ENCODE peak calls at places on chromosomes 3 and 15, in ten cellular contexts. J, E, G, C, P, R, B, D, Q and K are unnamed samples.
A peak's percentile ranks its signal among the peaks of the same experiment; 100 is the strongest.

GRCh38 chr3:123011484-123011883 is 16.1 kb downstream of the SEMA5B start:
- DNase-seq in J (no peak), E (no peak), G (no peak), C (no peak), P (no peak), R (no peak), B (no peak), D (no peak), Q (no peak), K (no peak)

GRCh38 chr3:197256836-197257444 is 41.5 kb downstream of the DLG1 start:
- DNase-seq in J (peak; percentile 19), E (no peak), G (no peak), C (no peak), P (no peak), R (peak; percentile 67), B (peak; percentile 23), D (peak; percentile 77), Q (peak; percentile 27), K (no peak)

GRCh38 chr3:197002701-197003454 is 26.7 kb downstream of the MELTF start:
- DNase-seq in J (peak; percentile 67), E (peak; percentile 65), G (peak; percentile 87), C (peak; percentile 64), P (peak; percentile 94), R (peak; percentile 90), B (peak; percentile 63), D (peak; percentile 50), Q (peak; percentile 91), K (peak; percentile 87)

GRCh38 chr3:12334786-12335185 is 45.9 kb downstream of the PPARG start:
- DNase-seq in J (no peak), E (no peak), G (no peak), C (no peak), P (no peak), R (no peak), B (no peak), D (no peak), Q (no peak), K (no peak)

GRCh38 chr3:184710870-184711365 is 946 bp downstream of the MAGEF1 start:
- DNase-seq in J (no peak), E (no peak), G (no peak), C (no peak), P (no peak), R (peak; percentile 41), B (no peak), D (peak; percentile 16), Q (peak; percentile 29), K (no peak)

GRCh38 chr3:13559751-13560540 is 11.0 kb downstream of the FBLN2 start:
- DNase-seq in J (no peak), E (no peak), G (no peak), C (no peak), P (no peak), R (no peak), B (no peak), D (no peak), Q (no peak), K (no peak)

GRCh38 chr3:141399979-141400971 is 32.0 kb downstream of the ZBTB38 start:
- DNase-seq in J (no peak), E (no peak), G (no peak), C (no peak), P (no peak), R (no peak), B (no peak), D (peak; percentile 56), Q (no peak), K (no peak)

GRCh38 chr3:5053021-5053831 is 68.9 kb upstream of the ARL8B start:
- DNase-seq in J (no peak), E (no peak), G (no peak), C (no peak), P (peak; percentile 32), R (peak; percentile 77), B (no peak), D (peak; percentile 49), Q (no peak), K (no peak)

GRCh38 chr15:43799209-43799944 is 643 bp downstream of the SERINC4 start:
- DNase-seq in J (no peak), E (no peak), G (peak; percentile 61), C (no peak), P (no peak), R (no peak), B (no peak), D (no peak), Q (no peak), K (no peak)

GRCh38 chr15:77187751-77188464 is 117.0 kb upstream of the TSPAN3 start:
- DNase-seq in J (peak; percentile 69), E (no peak), G (no peak), C (no peak), P (peak; percentile 38), R (no peak), B (no peak), D (peak; percentile 82), Q (no peak), K (no peak)

GRCh38 chr3:27487383-27487782 is 3.2 kb upstream of the SLC4A7 start:
- DNase-seq in J (no peak), E (no peak), G (no peak), C (no peak), P (no peak), R (no peak), B (no peak), D (no peak), Q (no peak), K (no peak)

GRCh38 chr3:146468234-146468931 is 978 bp downstream of the PLSCR2 start:
- DNase-seq in J (no peak), E (no peak), G (no peak), C (no peak), P (no peak), R (peak; percentile 49), B (no peak), D (peak; percentile 78), Q (peak; percentile 29), K (no peak)

GRCh38 chr15:33699691-33700447 is 268.4 kb upstream of the CHRM5 start:
- DNase-seq in J (no peak), E (no peak), G (peak; percentile 56), C (no peak), P (no peak), R (peak; percentile 27), B (no peak), D (peak; percentile 38), Q (no peak), K (no peak)

GRCh38 chr3:126961191-126961790 is 21.6 kb upstream of the PLXNA1 start:
- DNase-seq in J (no peak), E (no peak), G (no peak), C (no peak), P (peak; percentile 67), R (no peak), B (no peak), D (peak; percentile 89), Q (no peak), K (no peak)

GRCh38 chr3:171116365-171116764 is 89.8 kb upstream of the SLC2A2 start:
- DNase-seq in J (no peak), E (no peak), G (no peak), C (no peak), P (no peak), R (peak; percentile 36), B (no peak), D (peak; percentile 69), Q (no peak), K (no peak)

GRCh38 chr3:138493804-138494606 is 59.6 kb downstream of the ESYT3 start:
- DNase-seq in J (no peak), E (no peak), G (no peak), C (no peak), P (peak; percentile 26), R (no peak), B (no peak), D (peak; percentile 85), Q (no peak), K (no peak)

GRCh38 chr3:116165190-116165589 is 280.1 kb downstream of the LSAMP start:
- DNase-seq in J (no peak), E (no peak), G (no peak), C (no peak), P (no peak), R (no peak), B (no peak), D (no peak), Q (no peak), K (no peak)

GRCh38 chr15:83178387-83178786 is 29.2 kb downstream of the HDGFL3 start:
- DNase-seq in J (no peak), E (no peak), G (no peak), C (no peak), P (no peak), R (no peak), B (no peak), D (no peak), Q (no peak), K (no peak)

GRCh38 chr3:143171141-143171651 is 51.6 kb downstream of the CHST2 start:
- DNase-seq in J (peak; percentile 16), E (no peak), G (no peak), C (no peak), P (peak; percentile 48), R (peak; percentile 28), B (no peak), D (peak; percentile 81), Q (no peak), K (no peak)

GRCh38 chr3:149581681-149582349 is 76.0 kb downstream of the WWTR1 start:
- DNase-seq in J (no peak), E (no peak), G (peak; percentile 59), C (peak; percentile 35), P (peak; percentile 54), R (peak; percentile 79), B (no peak), D (peak; percentile 90), Q (peak; percentile 87), K (no peak)

GRCh38 chr3:58204713-58205112 is 6.1 kb downstream of the DNASE1L3 start:
- DNase-seq in J (no peak), E (no peak), G (peak; percentile 14), C (no peak), P (no peak), R (no peak), B (no peak), D (no peak), Q (no peak), K (no peak)

GRCh38 chr15:50164458-50164857 is 17.5 kb upstream of the SLC27A2 start:
- DNase-seq in J (no peak), E (no peak), G (no peak), C (no peak), P (no peak), R (no peak), B (no peak), D (peak; percentile 27), Q (no peak), K (no peak)

GRCh38 chr3:7095116-7095515 is 234.2 kb downstream of the GRM7 start:
- DNase-seq in J (no peak), E (no peak), G (no peak), C (no peak), P (no peak), R (peak; percentile 36), B (no peak), D (no peak), Q (no peak), K (no peak)

GRCh38 chr15:89686522-89686921 is 4.0 kb downstream of the PEX11A start:
- DNase-seq in J (no peak), E (no peak), G (no peak), C (no peak), P (no peak), R (no peak), B (no peak), D (no peak), Q (no peak), K (no peak)

GRCh38 chr3:193843447-193844301 is 250.7 kb downstream of the OPA1 start:
- DNase-seq in J (no peak), E (no peak), G (peak; percentile 42), C (no peak), P (no peak), R (no peak), B (no peak), D (no peak), Q (peak; percentile 91), K (no peak)

GRCh38 chr3:127970966-127971592 is 56.0 kb downstream of the KBTBD12 start:
- DNase-seq in J (peak; percentile 18), E (no peak), G (peak; percentile 68), C (no peak), P (peak; percentile 34), R (peak; percentile 71), B (peak; percentile 52), D (peak; percentile 77), Q (peak; percentile 54), K (no peak)

GRCh38 chr15:80875568-80875967 is 96.4 kb downstream of the CEMIP start:
- DNase-seq in J (no peak), E (no peak), G (no peak), C (peak; percentile 61), P (no peak), R (peak; percentile 42), B (no peak), D (peak; percentile 12), Q (no peak), K (no peak)